ENCODE peak calls at places on chromosomes 7 and 10, in seven cellular contexts. U is activated T-helper 1 cell treated with anti-CD3 and anti-CD28 coated beads, Interleukin-12 subunit alpha, Interleukin-12 subunit beta, Interleukin-2, Interleukin-4 antibody, amounts not matched to agents 30 ng/mL and 10 ng/mL and 1 ng/mL, durations not matched to agents 14 hours and 24 hours and 36 hours; E is AG04449; T is tibial nerve; R is bronchial epithelial cell; N is NCI-H345; O is IMR-90. H is an unnamed sample.

GRCh38 chr7:36984710-36985308 is 260.5 kb upstream of the AOAH start:
- DNase-seq in R (no peak), E (no peak), T (no peak), O (no peak), U (no peak), N (peak), H (no peak)

GRCh38 chr10:119496282-119496681 is 46.2 kb downstream of the RGS10 start:
- DNase-seq in N (no peak), T (no peak), O (no peak), R (no peak), E (no peak), U (no peak), H (peak)

GRCh38 chr10:51528527-51528926 is 170.9 kb downstream of the CSTF2T start:
- DNase-seq in U (no peak), O (no peak), T (no peak), N (no peak), E (no peak), R (no peak), H (no peak)

GRCh38 chr10:84214612-84215235 is 10.6 kb downstream of the LRIT2 start:
- DNase-seq in N (no peak), R (peak), T (no peak), U (peak), E (no peak), O (no peak), H (peak)

GRCh38 chr7:106566672-106567071 is 94.3 kb downstream of the CCDC71L start:
- DNase-seq in T (no peak), E (no peak), U (no peak), O (no peak), R (no peak), N (no peak), H (no peak)

GRCh38 chr7:158617737-158618128 is 30.1 kb upstream of the PTPRN2 start:
- DNase-seq in E (peak), U (no peak), N (no peak), R (no peak), O (peak), T (peak), H (peak)

GRCh38 chr7:150339369-150339768 is 2.1 kb downstream of the RARRES2 start:
- DNase-seq in T (no peak), N (no peak), E (no peak), O (no peak), R (no peak), U (no peak), H (peak)

GRCh38 chr7:28068811-28069216 is 111.8 kb downstream of the JAZF1 start:
- DNase-seq in O (peak), U (no peak), R (peak), T (no peak), N (no peak), E (no peak), H (peak)

GRCh38 chr7:157445246-157445955 is 108.6 kb downstream of the DNAJB6 start:
- DNase-seq in U (no peak), N (no peak), R (no peak), T (no peak), O (no peak), E (no peak), H (no peak)

GRCh38 chr10:130493446-130494198 is 357.4 kb downstream of the GLRX3 start:
- DNase-seq in R (no peak), T (no peak), E (no peak), U (no peak), N (no peak), O (no peak), H (no peak)

GRCh38 chr7:6709808-6710207 is 3.1 kb upstream of the ZNF12 start:
- DNase-seq in N (no peak), E (no peak), R (no peak), O (no peak), U (no peak), T (no peak), H (no peak)

GRCh38 chr10:60573342-60573741 is 183.7 kb upstream of the ANK3 start:
- DNase-seq in N (peak), R (no peak), E (no peak), O (no peak), T (no peak), U (peak), H (peak)

GRCh38 chr10:3986407-3987141 is 201.6 kb upstream of the KLF6 start:
- DNase-seq in T (no peak), E (no peak), U (no peak), O (no peak), R (no peak), N (no peak), H (no peak)

GRCh38 chr7:149279111-149279743 is 17.2 kb downstream of the ZNF783 start:
- DNase-seq in T (no peak), E (no peak), O (no peak), N (no peak), U (no peak), R (no peak), H (no peak)

GRCh38 chr10:73096041-73096451 is 620 bp downstream of the P4HA1 start:
- DNase-seq in T (peak), R (peak), N (peak), E (no peak), U (peak), O (peak), H (no peak)

GRCh38 chr7:157691521-157692155 is 354.8 kb downstream of the DNAJB6 start:
- DNase-seq in E (no peak), T (no peak), U (no peak), R (no peak), N (peak), O (no peak), H (no peak)

GRCh38 chr10:137031-137430 is 1.8 kb downstream of the ZMYND11 start:
- DNase-seq in O (peak), N (peak), E (no peak), T (no peak), R (peak), U (peak), H (no peak)

GRCh38 chr10:96791902-96792301 is 40.2 kb upstream of the LCOR start:
- DNase-seq in T (no peak), N (no peak), R (no peak), E (no peak), U (no peak), O (no peak), H (no peak)

GRCh38 chr10:124225468-124226270 is 132.3 kb upstream of the CHST15 start:
- DNase-seq in O (no peak), U (peak), R (no peak), T (no peak), N (no peak), E (no peak), H (no peak)

GRCh38 chr10:48661441-48661840 is 23.2 kb upstream of the WDFY4 start:
- DNase-seq in E (no peak), O (no peak), U (no peak), R (no peak), T (no peak), N (no peak), H (no peak)

GRCh38 chr10:70499829-70500167 is 21.2 kb downstream of the PALD1 start:
- DNase-seq in U (no peak), O (no peak), E (no peak), N (no peak), R (no peak), T (no peak), H (no peak)

GRCh38 chr7:28155964-28156363 is 24.6 kb downstream of the JAZF1 start:
- DNase-seq in O (peak), E (no peak), R (peak), T (no peak), N (no peak), U (no peak), H (peak)

GRCh38 chr7:84701524-84702306 is 485.1 kb downstream of the SEMA3D start:
- DNase-seq in R (peak), T (no peak), O (peak), N (no peak), E (peak), U (no peak), H (peak)

GRCh38 chr7:29113384-29114102 is 32.8 kb downstream of the CPVL start:
- DNase-seq in U (no peak), T (no peak), R (peak), N (no peak), E (no peak), O (no peak), H (peak)

GRCh38 chr10:73209705-73210104 is 37.4 kb downstream of the DNAJC9 start:
- DNase-seq in O (peak), U (no peak), R (peak), E (no peak), T (no peak), N (no peak), H (peak)

GRCh38 chr10:12482586-12482985 is 133.2 kb downstream of the CAMK1D start:
- DNase-seq in T (no peak), O (no peak), R (no peak), E (no peak), N (peak), U (no peak), H (no peak)

GRCh38 chr10:21732067-21732772 is 198.2 kb downstream of the MLLT10 start:
- DNase-seq in N (peak), T (peak), U (peak), E (no peak), O (peak), R (peak), H (peak)

GRCh38 chr7:157684596-157685429 is 348.0 kb downstream of the DNAJB6 start:
- DNase-seq in N (no peak), E (no peak), U (no peak), R (no peak), O (no peak), T (no peak), H (no peak)